ENCODE peak calls at places on chromosomes 2 and 18, in seven cellular contexts. One of them, this sample, is unnamed.
A peak's percentile ranks its signal among the peaks of the same experiment; 100 is the strongest.

GRCh38 chr2:54566896-54567295 is 110.8 kb downstream of the SPTBN1 start:
- DNase-seq in heart right ventricle: no peak
- DNase-seq in tibial nerve: no peak
- DNase-seq in left ventricle myocardium inferior: no peak
- DNase-seq in GM12878: no peak
- DNase-seq in H9: no peak
- DNase-seq in endothelial cell of umbilical vein: no peak
- DNase-seq in this sample: no peak

GRCh38 chr2:167752734-167753133 is 494.7 kb downstream of the STK39 start:
- DNase-seq in heart right ventricle: no peak
- DNase-seq in tibial nerve: no peak
- DNase-seq in left ventricle myocardium inferior: no peak
- DNase-seq in GM12878: no peak
- DNase-seq in H9: no peak
- DNase-seq in endothelial cell of umbilical vein: no peak
- DNase-seq in this sample: no peak

GRCh38 chr2:88074854-88075292 is 7.2 kb downstream of the SMYD1 start:
- DNase-seq in heart right ventricle: no peak
- DNase-seq in tibial nerve: no peak
- DNase-seq in left ventricle myocardium inferior: no peak
- DNase-seq in GM12878: no peak
- DNase-seq in H9: no peak
- DNase-seq in endothelial cell of umbilical vein: no peak
- DNase-seq in this sample: no peak

GRCh38 chr18:59708988-59709387 is 11.8 kb upstream of the CCBE1 start:
- DNase-seq in heart right ventricle: no peak
- DNase-seq in tibial nerve: no peak
- DNase-seq in left ventricle myocardium inferior: no peak
- DNase-seq in GM12878: no peak
- DNase-seq in H9: no peak
- DNase-seq in endothelial cell of umbilical vein: no peak
- DNase-seq in this sample: no peak

GRCh38 chr2:141519906-141520305 is 610.9 kb downstream of the LRP1B start:
- DNase-seq in heart right ventricle: no peak
- DNase-seq in tibial nerve: no peak
- DNase-seq in left ventricle myocardium inferior: no peak
- DNase-seq in GM12878: no peak
- DNase-seq in H9: no peak
- DNase-seq in endothelial cell of umbilical vein: no peak
- DNase-seq in this sample: no peak

GRCh38 chr2:46318579-46319460 is 21.6 kb downstream of the EPAS1 start:
- DNase-seq in heart right ventricle: no peak
- DNase-seq in tibial nerve: no peak
- DNase-seq in left ventricle myocardium inferior: no peak
- DNase-seq in GM12878: no peak
- DNase-seq in H9: no peak
- DNase-seq in endothelial cell of umbilical vein: no peak
- DNase-seq in this sample: no peak

GRCh38 chr2:216086207-216086893 is 4.6 kb downstream of the TMEM169 start:
- DNase-seq in heart right ventricle: no peak
- DNase-seq in tibial nerve: no peak
- DNase-seq in left ventricle myocardium inferior: no peak
- DNase-seq in GM12878: no peak
- DNase-seq in H9: no peak
- DNase-seq in endothelial cell of umbilical vein: no peak
- DNase-seq in this sample: no peak

GRCh38 chr2:167550448-167550847 is 662.2 kb downstream of the XIRP2 start:
- DNase-seq in heart right ventricle: no peak
- DNase-seq in tibial nerve: no peak
- DNase-seq in left ventricle myocardium inferior: no peak
- DNase-seq in GM12878: no peak
- DNase-seq in H9: no peak
- DNase-seq in endothelial cell of umbilical vein: peak; percentile 35
- DNase-seq in this sample: no peak

GRCh38 chr2:170744248-170745002 is 25.8 kb upstream of the ERICH2 start:
- DNase-seq in heart right ventricle: no peak
- DNase-seq in tibial nerve: peak; percentile 17
- DNase-seq in left ventricle myocardium inferior: no peak
- DNase-seq in GM12878: no peak
- DNase-seq in H9: no peak
- DNase-seq in endothelial cell of umbilical vein: no peak
- DNase-seq in this sample: no peak

GRCh38 chr18:36409779-36410178 is 112.3 kb downstream of the FHOD3 start:
- DNase-seq in heart right ventricle: no peak
- DNase-seq in tibial nerve: no peak
- DNase-seq in left ventricle myocardium inferior: no peak
- DNase-seq in GM12878: no peak
- DNase-seq in H9: no peak
- DNase-seq in endothelial cell of umbilical vein: no peak
- DNase-seq in this sample: no peak

GRCh38 chr2:55995206-55995605 is 71.6 kb upstream of the EFEMP1 start:
- DNase-seq in heart right ventricle: no peak
- DNase-seq in tibial nerve: no peak
- DNase-seq in left ventricle myocardium inferior: no peak
- DNase-seq in GM12878: no peak
- DNase-seq in H9: no peak
- DNase-seq in endothelial cell of umbilical vein: peak; percentile 68
- DNase-seq in this sample: no peak

GRCh38 chr2:10830203-10830602 is 17.6 kb upstream of the PDIA6 start:
- DNase-seq in heart right ventricle: no peak
- DNase-seq in tibial nerve: no peak
- DNase-seq in left ventricle myocardium inferior: no peak
- DNase-seq in GM12878: no peak
- DNase-seq in H9: no peak
- DNase-seq in endothelial cell of umbilical vein: no peak
- DNase-seq in this sample: no peak

GRCh38 chr18:78662879-78663278 is 316.7 kb upstream of the SALL3 start:
- DNase-seq in heart right ventricle: no peak
- DNase-seq in tibial nerve: no peak
- DNase-seq in left ventricle myocardium inferior: no peak
- DNase-seq in GM12878: no peak
- DNase-seq in H9: no peak
- DNase-seq in endothelial cell of umbilical vein: no peak
- DNase-seq in this sample: no peak
- H3K9me3 ChIP-seq in heart right ventricle: no peaks in the 10 kb centered on the region
- H3K9me3 ChIP-seq in tibial nerve: no peaks in the 10 kb centered on the region
- H3K9me3 ChIP-seq in left ventricle myocardium inferior: no peaks in the 10 kb centered on the region
- H3K9me3 ChIP-seq in GM12878: peaks cover 2% of the 10 kb centered on the region
- H3K9me3 ChIP-seq in H9: no peaks in the 10 kb centered on the region
- H3K9me3 ChIP-seq in endothelial cell of umbilical vein: peaks cover 11% of the 10 kb centered on the region
- H3K9me3 ChIP-seq in this sample: no peaks in the 10 kb centered on the region

GRCh38 chr18:78738076-78738690 is 241.4 kb upstream of the SALL3 start:
- DNase-seq in heart right ventricle: no peak
- DNase-seq in tibial nerve: no peak
- DNase-seq in left ventricle myocardium inferior: no peak
- DNase-seq in GM12878: no peak
- DNase-seq in H9: peak; percentile 11
- DNase-seq in endothelial cell of umbilical vein: no peak
- DNase-seq in this sample: no peak
- H3K9me3 ChIP-seq in heart right ventricle: no peaks in the 10 kb centered on the region
- H3K9me3 ChIP-seq in tibial nerve: no peaks in the 10 kb centered on the region
- H3K9me3 ChIP-seq in left ventricle myocardium inferior: no peaks in the 10 kb centered on the region
- H3K9me3 ChIP-seq in GM12878: no peaks in the 10 kb centered on the region
- H3K9me3 ChIP-seq in H9: no peaks in the 10 kb centered on the region
- H3K9me3 ChIP-seq in endothelial cell of umbilical vein: peaks cover 9% of the 10 kb centered on the region
- H3K9me3 ChIP-seq in this sample: no peaks in the 10 kb centered on the region

GRCh38 chr18:70663141-70663540 is 374.3 kb downstream of the SOCS6 start:
- DNase-seq in heart right ventricle: no peak
- DNase-seq in tibial nerve: no peak
- DNase-seq in left ventricle myocardium inferior: no peak
- DNase-seq in GM12878: no peak
- DNase-seq in H9: no peak
- DNase-seq in endothelial cell of umbilical vein: no peak
- DNase-seq in this sample: no peak

GRCh38 chr18:70672581-70672980 is 383.7 kb downstream of the SOCS6 start:
- DNase-seq in heart right ventricle: no peak
- DNase-seq in tibial nerve: no peak
- DNase-seq in left ventricle myocardium inferior: no peak
- DNase-seq in GM12878: no peak
- DNase-seq in H9: no peak
- DNase-seq in endothelial cell of umbilical vein: no peak
- DNase-seq in this sample: no peak

GRCh38 chr18:70671889-70672551 is 383.2 kb downstream of the SOCS6 start:
- DNase-seq in heart right ventricle: no peak
- DNase-seq in tibial nerve: no peak
- DNase-seq in left ventricle myocardium inferior: no peak
- DNase-seq in GM12878: no peak
- DNase-seq in H9: no peak
- DNase-seq in endothelial cell of umbilical vein: no peak
- DNase-seq in this sample: no peak

GRCh38 chr18:70662588-70662987 is 373.7 kb downstream of the SOCS6 start:
- DNase-seq in heart right ventricle: no peak
- DNase-seq in tibial nerve: no peak
- DNase-seq in left ventricle myocardium inferior: no peak
- DNase-seq in GM12878: no peak
- DNase-seq in H9: no peak
- DNase-seq in endothelial cell of umbilical vein: no peak
- DNase-seq in this sample: no peak

GRCh38 chr18:70666936-70667335 is 378.1 kb downstream of the SOCS6 start:
- DNase-seq in heart right ventricle: no peak
- DNase-seq in tibial nerve: no peak
- DNase-seq in left ventricle myocardium inferior: no peak
- DNase-seq in GM12878: no peak
- DNase-seq in H9: no peak
- DNase-seq in endothelial cell of umbilical vein: no peak
- DNase-seq in this sample: no peak
- H3K9me3 ChIP-seq in heart right ventricle: peaks cover 21% of the 10 kb centered on the region
- H3K9me3 ChIP-seq in tibial nerve: no peaks in the 10 kb centered on the region
- H3K9me3 ChIP-seq in left ventricle myocardium inferior: peaks cover 16% of the 10 kb centered on the region
- H3K9me3 ChIP-seq in GM12878: no peaks in the 10 kb centered on the region
- H3K9me3 ChIP-seq in H9: no peaks in the 10 kb centered on the region
- H3K9me3 ChIP-seq in endothelial cell of umbilical vein: peaks cover 3% of the 10 kb centered on the region
- H3K9me3 ChIP-seq in this sample: peaks cover 7% of the 10 kb centered on the region

GRCh38 chr2:176079851-176080539 is 3.8 kb downstream of the EVX2 start:
- DNase-seq in heart right ventricle: no peak
- DNase-seq in tibial nerve: no peak
- DNase-seq in left ventricle myocardium inferior: no peak
- DNase-seq in GM12878: no peak
- DNase-seq in H9: peak; percentile 90
- DNase-seq in endothelial cell of umbilical vein: no peak
- DNase-seq in this sample: no peak
- H3K9me3 ChIP-seq in heart right ventricle: peaks cover 11% of the 10 kb centered on the region
- H3K9me3 ChIP-seq in tibial nerve: no peaks in the 10 kb centered on the region
- H3K9me3 ChIP-seq in left ventricle myocardium inferior: peaks cover 6% of the 10 kb centered on the region
- H3K9me3 ChIP-seq in GM12878: peaks cover 20% of the 10 kb centered on the region
- H3K9me3 ChIP-seq in H9: no peaks in the 10 kb centered on the region
- H3K9me3 ChIP-seq in endothelial cell of umbilical vein: no peaks in the 10 kb centered on the region
- H3K9me3 ChIP-seq in this sample: peaks cover 12% of the 10 kb centered on the region

GRCh38 chr18:74775239-74775638 is 177.6 kb downstream of the ZNF407 start:
- DNase-seq in heart right ventricle: no peak
- DNase-seq in tibial nerve: no peak
- DNase-seq in left ventricle myocardium inferior: no peak
- DNase-seq in GM12878: no peak
- DNase-seq in H9: no peak
- DNase-seq in endothelial cell of umbilical vein: no peak
- DNase-seq in this sample: no peak

GRCh38 chr18:74773171-74773624 is 175.5 kb downstream of the ZNF407 start:
- DNase-seq in heart right ventricle: no peak
- DNase-seq in tibial nerve: no peak
- DNase-seq in left ventricle myocardium inferior: no peak
- DNase-seq in GM12878: peak; percentile 53
- DNase-seq in H9: no peak
- DNase-seq in endothelial cell of umbilical vein: no peak
- DNase-seq in this sample: no peak

GRCh38 chr18:74774486-74774885 is 176.8 kb downstream of the ZNF407 start:
- DNase-seq in heart right ventricle: no peak
- DNase-seq in tibial nerve: no peak
- DNase-seq in left ventricle myocardium inferior: no peak
- DNase-seq in GM12878: no peak
- DNase-seq in H9: no peak
- DNase-seq in endothelial cell of umbilical vein: no peak
- DNase-seq in this sample: no peak

DNA sequence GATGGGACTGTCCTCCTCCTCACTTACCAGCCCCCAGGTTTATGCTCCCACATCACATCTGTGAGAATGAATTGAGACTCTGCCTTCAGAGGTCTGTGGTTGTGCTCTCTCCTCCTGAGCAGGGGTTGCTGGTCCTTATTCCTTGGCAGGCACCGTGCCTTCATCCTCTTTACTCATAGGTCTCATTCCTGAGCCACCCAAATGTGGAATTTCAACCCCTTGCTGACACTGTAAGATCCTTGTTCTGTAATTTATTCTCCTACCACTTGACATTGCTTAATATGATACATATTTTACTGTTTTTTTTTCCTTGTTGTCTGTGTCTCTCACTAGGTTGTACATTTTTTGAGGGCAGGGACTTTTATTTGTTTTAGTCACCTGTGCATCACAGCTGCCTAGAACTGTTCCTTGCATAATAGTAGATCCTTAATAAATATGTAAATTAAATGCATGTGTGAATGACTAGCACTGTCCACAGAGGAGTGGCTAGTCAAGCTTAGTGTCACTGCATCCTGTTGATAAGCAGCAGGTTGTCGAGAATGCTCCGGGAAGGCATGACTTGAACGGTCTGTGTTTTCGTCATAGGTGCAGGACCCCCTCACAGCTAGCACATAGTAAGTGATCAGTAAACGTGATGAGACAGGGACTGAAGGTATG is 180.6 kb downstream of the ZNF407 start:
- DNase-seq in heart right ventricle: no peak
- DNase-seq in tibial nerve: no peak
- DNase-seq in left ventricle myocardium inferior: no peak
- DNase-seq in GM12878: no peak
- DNase-seq in H9: no peak
- DNase-seq in endothelial cell of umbilical vein: no peak
- DNase-seq in this sample: no peak
- H3K9me3 ChIP-seq in heart right ventricle: no peaks in the 10 kb centered on the region
- H3K9me3 ChIP-seq in tibial nerve: no peaks in the 10 kb centered on the region
- H3K9me3 ChIP-seq in left ventricle myocardium inferior: no peaks in the 10 kb centered on the region
- H3K9me3 ChIP-seq in GM12878: no peaks in the 10 kb centered on the region
- H3K9me3 ChIP-seq in H9: no peaks in the 10 kb centered on the region
- H3K9me3 ChIP-seq in endothelial cell of umbilical vein: no peaks in the 10 kb centered on the region
- H3K9me3 ChIP-seq in this sample: no peaks in the 10 kb centered on the region

This sample was measured in T-helper 17 cell.